ENCODE peak calls at places on chromosomes 4 and X, in nine cellular contexts. H is T-helper 17 cell; C is Right ventricle myocardium superior; U is A549; L is left lung; B is HCT116; S is memory B cell; A is naive thymus-derived CD4-positive, alpha-beta T cell; Q is upper lobe of right lung. E is an unnamed sample.
A peak's percentile ranks its signal among the peaks of the same experiment; 100 is the strongest.

GRCh38 chr4:99573735-99574368 is 772 bp upstream of the MTTP start:
- ATAC-seq in H (no peak), B (no peak), C (no peak), U (no peak), Q (no peak), S (no peak), A (no peak), L (no peak), E (no peak)

GRCh38 chr4:102629686-102630085 is 128.5 kb downstream of the NFKB1 start:
- ATAC-seq in U (no peak), B (no peak), L (no peak), H (no peak), Q (no peak), C (no peak), S (no peak), A (no peak), E (no peak)

GRCh38 chrX:110003167-110004156 is 548 bp downstream of the TMEM164 start:
- ATAC-seq in B (no peak), H (no peak), C (peak; percentile 3), A (no peak), Q (no peak), S (no peak), L (peak; percentile 3), U (peak; percentile 27), E (no peak)

GRCh38 chrX:119067023-119067739 is 5.6 kb upstream of the CT47C1 start:
- ATAC-seq in Q (peak; percentile 92), C (peak; percentile 84), L (peak; percentile 93), A (peak; percentile 80), U (peak; percentile 90), H (peak; percentile 71), S (peak; percentile 67), B (peak; percentile 75), E (peak; percentile 71)

GRCh38 chr4:89324671-89325070 is 17.1 kb upstream of the GPRIN3 start:
- ATAC-seq in B (no peak), L (peak; percentile 89), Q (peak; percentile 97), S (peak; percentile 98), A (peak; percentile 92), C (peak; percentile 65), H (peak; percentile 63), U (no peak), E (peak; percentile 44)

GRCh38 chrX:41457618-41458192 is 10.6 kb downstream of the NYX start:
- ATAC-seq in H (peak; percentile 73), Q (no peak), C (no peak), S (peak; percentile 77), B (peak; percentile 17), A (peak; percentile 44), U (no peak), L (no peak), E (no peak)

GRCh38 chr4:143178923-143179322 is 5.8 kb upstream of the USP38 start:
- ATAC-seq in H (no peak), U (no peak), S (no peak), Q (no peak), B (no peak), C (no peak), A (no peak), L (peak; percentile 33), E (no peak)

GRCh38 chr4:98673282-98673644 is 14.9 kb upstream of the TSPAN5 start:
- ATAC-seq in L (no peak), U (no peak), B (no peak), A (no peak), Q (no peak), H (no peak), S (peak; percentile 39), C (no peak), E (no peak)

GRCh38 chrX:83509246-83509801 is 1.2 kb downstream of the POU3F4 start:
- ATAC-seq in U (no peak), A (no peak), B (no peak), L (no peak), C (no peak), Q (no peak), S (no peak), H (no peak), E (no peak)

GRCh38 chrX:143635915-143636314 is at the start of gene SLITRK4:
- ATAC-seq in B (no peak), A (no peak), H (no peak), C (no peak), S (no peak), Q (no peak), L (peak; percentile 32), U (no peak), E (no peak)

GRCh38 chr4:7464259-7464655 is 29.5 kb upstream of the PSAPL1 start:
- ATAC-seq in S (no peak), A (no peak), C (no peak), U (no peak), L (no peak), H (no peak), Q (no peak), B (no peak), E (no peak)

GRCh38 chrX:73134741-73135140 is 55.4 kb upstream of the PABPC1L2A start:
- ATAC-seq in S (no peak), L (no peak), Q (no peak), C (no peak), H (no peak), U (no peak), B (no peak), A (no peak), E (no peak)

GRCh38 chrX:13029341-13029740 is 15.1 kb downstream of the FAM9C start:
- ATAC-seq in B (peak; percentile 70), C (peak; percentile 67), U (peak; percentile 89), L (peak; percentile 68), A (peak; percentile 44), H (peak; percentile 20), S (no peak), Q (peak; percentile 54), E (no peak)

GRCh38 chr4:2177443-2178093 is 64.4 kb downstream of the HAUS3 start:
- ATAC-seq in Q (no peak), C (no peak), B (peak; percentile 53), S (no peak), A (no peak), H (no peak), U (no peak), L (no peak), E (no peak)

GRCh38 chr4:139851133-139851532 is 185.5 kb downstream of the MGST2 start:
- ATAC-seq in S (no peak), U (no peak), A (no peak), H (no peak), L (peak; percentile 80), B (no peak), C (no peak), Q (peak; percentile 69), E (peak; percentile 41)

GRCh38 chrX:136662104-136662503 is 14.1 kb downstream of the CD40LG start:
- ATAC-seq in B (no peak), S (no peak), A (peak; percentile 79), U (no peak), Q (no peak), L (no peak), C (no peak), H (peak; percentile 76), E (no peak)

GRCh38 chr4:129641179-129641578 is 545.2 kb downstream of the C4orf33 start:
- ATAC-seq in B (peak; percentile 75), L (peak; percentile 82), A (peak; percentile 63), H (no peak), U (peak; percentile 54), C (no peak), Q (peak; percentile 88), S (no peak), E (no peak)

GRCh38 chrX:72268601-72269365 is 8.3 kb downstream of the RPS4X start:
- ATAC-seq in S (no peak), C (no peak), L (no peak), H (no peak), A (no peak), Q (no peak), U (peak; percentile 9), B (no peak), E (no peak)

GRCh38 chr4:154416183-154416543 is 75.4 kb downstream of the DCHS2 start:
- ATAC-seq in U (peak; percentile 74), Q (no peak), B (peak; percentile 65), H (no peak), C (peak; percentile 54), S (peak; percentile 11), A (no peak), L (peak; percentile 64), E (no peak)

GRCh38 chr4:139764192-139764591 is 98.6 kb downstream of the MGST2 start:
- ATAC-seq in A (no peak), S (no peak), C (peak; percentile 80), B (no peak), L (peak; percentile 75), Q (peak; percentile 51), U (no peak), H (no peak), E (no peak)

GRCh38 chr4:38242822-38243384 is 282.7 kb downstream of the PTTG2 start:
- ATAC-seq in Q (no peak), U (no peak), S (no peak), B (no peak), H (peak; percentile 49), A (peak; percentile 62), L (no peak), C (no peak), E (no peak)

GRCh38 chrX:134931550-134931949 is 59.2 kb upstream of the SMIM10 start:
- ATAC-seq in C (no peak), B (peak; percentile 85), Q (no peak), A (no peak), U (peak; percentile 79), S (no peak), L (no peak), H (no peak), E (no peak)

GRCh38 chrX:16838202-16839066 is 31.7 kb downstream of the RBBP7 start:
- ATAC-seq in Q (no peak), U (peak; percentile 48), H (no peak), L (no peak), A (no peak), B (no peak), C (peak; percentile 74), S (no peak), E (no peak)

GRCh38 chr4:98610926-98611325 is 47.5 kb downstream of the TSPAN5 start:
- ATAC-seq in B (no peak), A (no peak), H (no peak), Q (no peak), U (no peak), C (no peak), S (no peak), L (no peak), E (peak; percentile 70)

GRCh38 chr4:173424899-173425805 is 26.2 kb upstream of the SCRG1 start:
- ATAC-seq in H (no peak), Q (no peak), B (no peak), A (no peak), U (no peak), L (no peak), C (no peak), S (no peak), E (no peak)

GRCh38 chrX:120365968-120366367 is 4.1 kb downstream of the ATP1B4 start:
- ATAC-seq in A (no peak), U (no peak), H (no peak), C (peak; percentile 55), Q (no peak), L (no peak), B (no peak), S (no peak), E (peak; percentile 45)

GRCh38 chr4:87066403-87067119 is 131.8 kb downstream of the AFF1 start:
- ATAC-seq in B (no peak), A (no peak), L (peak; percentile 24), S (no peak), Q (no peak), C (no peak), U (peak; percentile 30), H (no peak), E (no peak)

GRCh38 chr4:84472154-84472553 is 26.9 kb downstream of the NKX6-1 start:
- ATAC-seq in S (no peak), U (no peak), B (no peak), H (no peak), Q (no peak), C (no peak), A (no peak), L (no peak), E (no peak)